ENCODE peak calls at places on chromosomes 2 and 18, in four cellular contexts. R is K562, L is H1, Y is HCT116. Z is an unnamed sample.

GRCh38 chr2:168024459-168024858 is 222.9 kb downstream of the STK39 start:
- DNase-seq in L (no peak), R (no peak), Y (no peak), Z (no peak)

GRCh38 chr2:119174216-119174992 is 15.9 kb upstream of the C1QL2 start:
- DNase-seq in Y (peak; percentile 41), R (peak; percentile 76), L (peak; percentile 91), Z (peak; percentile 37)

GRCh38 chr2:73593676-73594075 is 48.5 kb downstream of the NAT8 start:
- DNase-seq in R (no peak), L (no peak), Y (no peak), Z (no peak)

GRCh38 chr2:170610615-170611014 is 104.5 kb upstream of the SP5 start:
- DNase-seq in Y (no peak), L (no peak), R (no peak), Z (no peak)

GRCh38 chr2:10901565-10901964 is 10.2 kb upstream of the KCNF1 start:
- DNase-seq in L (no peak), R (no peak), Y (no peak), Z (no peak)

GRCh38 chr2:158773121-158773520 is 22.0 kb upstream of the DAPL1 start:
- DNase-seq in L (no peak), Y (no peak), R (no peak), Z (no peak)

GRCh38 chr2:44937688-44938240 is 3.7 kb upstream of the SIX3 start:
- DNase-seq in L (peak; percentile 82), Y (peak; percentile 57), R (peak; percentile 38), Z (no peak)

GRCh38 chr2:37526323-37526722 is 145.1 kb downstream of the CDC42EP3 start:
- DNase-seq in Y (no peak), R (peak; percentile 38), L (no peak), Z (no peak)

GRCh38 chr18:60693426-60693825 is 320.9 kb upstream of the MC4R start:
- DNase-seq in R (no peak), L (no peak), Y (no peak), Z (no peak)

GRCh38 chr2:12081481-12082210 is 335.2 kb downstream of the LPIN1 start:
- DNase-seq in L (no peak), R (no peak), Y (no peak), Z (no peak)

GRCh38 chr2:23533014-23533730 is 148.2 kb downstream of the KLHL29 start:
- DNase-seq in Y (no peak), L (peak; percentile 55), R (no peak), Z (no peak)

GRCh38 chr18:8771930-8772329 is 66.6 kb downstream of the MTCL1 start:
- DNase-seq in L (no peak), Y (no peak), R (no peak), Z (no peak)
- TF ChIP-seq CEBPB in L (no peak), Y (no peak), R (no peak), Z (no peak)

GRCh38 chr18:1487457-1487856 is 582.8 kb downstream of the ADCYAP1 start:
- DNase-seq in Y (no peak), R (no peak), L (no peak), Z (no peak)
- TF ChIP-seq SRF in Y (no peak), R (no peak), L (no peak), Z (no peak)

DNA sequence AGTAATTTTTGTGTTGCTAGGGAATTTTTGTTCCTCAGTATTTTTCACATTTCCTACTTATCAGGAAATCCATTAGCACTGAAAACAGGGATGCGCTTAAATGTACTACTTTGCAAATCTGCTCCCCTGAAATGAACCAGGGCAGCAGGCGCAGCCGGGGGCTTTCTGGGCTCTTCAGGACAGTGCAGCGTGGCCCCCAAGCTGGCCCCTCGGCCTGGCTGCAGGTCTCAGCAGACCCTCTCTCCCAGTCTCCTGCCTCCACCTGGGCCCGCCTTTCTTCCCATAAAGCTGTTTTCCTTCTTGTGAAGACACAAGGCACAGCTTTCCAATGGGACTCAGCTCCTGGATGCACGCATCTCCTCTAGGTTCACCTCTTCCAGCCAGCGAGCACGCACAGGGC is 35.3 kb downstream of the EIPR1 start:
- DNase-seq in L (no peak), Y (no peak), R (no peak), Z (no peak)
- TF ChIP-seq RAD21 in L (no peak), Y (no peak), R (no peak), Z (no peak)

GRCh38 chr2:232683368-232683767 is 13.8 kb upstream of the GIGYF2 start:
- DNase-seq in R (no peak), L (no peak), Y (no peak), Z (no peak)

GRCh38 chr2:232688201-232688600 is 8.9 kb upstream of the GIGYF2 start:
- DNase-seq in L (no peak), Y (no peak), R (no peak), Z (no peak)

GRCh38 chr2:232687382-232688160 is 9.6 kb upstream of the GIGYF2 start:
- DNase-seq in Y (no peak), R (no peak), L (no peak), Z (no peak)

GRCh38 chr2:232693344-232693743 is 3.8 kb upstream of the GIGYF2 start:
- DNase-seq in L (no peak), R (no peak), Y (no peak), Z (no peak)

GRCh38 chr2:232689152-232689910 is 7.8 kb upstream of the GIGYF2 start:
- DNase-seq in L (no peak), Y (no peak), R (no peak), Z (no peak)
- TF ChIP-seq CEBPB in L (no peak), Y (no peak), R (no peak), Z (no peak)

GRCh38 chr18:54100920-54101319 is 123.5 kb downstream of the MBD2 start:
- DNase-seq in Y (no peak), R (no peak), L (no peak), Z (no peak)
- TF ChIP-seq SRF in Y (no peak), R (no peak), L (no peak), Z (no peak)

DNA sequence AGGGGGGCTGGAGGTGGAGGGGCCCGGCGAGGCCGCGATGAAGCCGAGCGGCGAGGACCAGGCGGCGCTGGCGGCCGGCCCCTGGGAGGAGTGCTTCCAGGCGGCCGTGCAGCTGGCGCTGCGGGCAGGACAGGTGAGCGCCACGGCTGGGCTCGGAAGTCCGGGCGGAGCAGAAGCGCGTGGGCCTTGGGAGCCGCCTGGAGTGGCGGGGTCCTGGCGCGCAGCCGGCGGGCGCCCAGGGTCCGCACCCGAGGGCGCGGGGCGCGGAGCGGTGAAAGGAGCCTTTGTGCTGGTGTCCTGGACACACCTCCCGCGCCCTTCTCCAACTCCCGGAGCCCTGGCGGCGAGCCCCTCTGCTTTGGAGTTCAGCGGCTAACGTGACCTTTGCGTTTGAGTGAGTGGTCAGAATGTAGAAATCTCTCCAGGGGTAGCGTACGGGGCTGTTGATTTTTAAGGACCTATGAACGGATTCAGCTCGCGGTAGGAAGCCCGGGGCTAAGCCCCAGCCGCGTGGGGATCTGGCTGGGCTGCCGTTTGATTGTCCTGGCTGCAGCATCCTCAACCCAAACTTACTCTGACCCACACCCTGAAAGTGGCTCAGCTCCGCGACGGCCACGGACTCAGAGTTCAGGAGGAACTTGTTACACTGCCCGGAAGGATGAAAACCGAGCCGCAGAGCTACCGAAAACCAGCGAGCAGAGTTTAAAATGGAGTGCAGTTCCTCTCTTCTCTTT is 493 bp downstream of the IMPA2 start:
- DNase-seq in R (no peak), Y (no peak), L (peak; percentile 62), Z (peak; percentile 92)
- TF ChIP-seq RAD21 in R (no peak), Y (no peak), L (no peak), Z (peak; percentile 72)

GRCh38 chr2:219473511-219473910 is 25.2 kb upstream of the GMPPA start:
- DNase-seq in Y (no peak), L (no peak), R (no peak), Z (no peak)
- TF ChIP-seq CEBPB in Y (no peak), L (no peak), R (no peak), Z (no peak)

DNA sequence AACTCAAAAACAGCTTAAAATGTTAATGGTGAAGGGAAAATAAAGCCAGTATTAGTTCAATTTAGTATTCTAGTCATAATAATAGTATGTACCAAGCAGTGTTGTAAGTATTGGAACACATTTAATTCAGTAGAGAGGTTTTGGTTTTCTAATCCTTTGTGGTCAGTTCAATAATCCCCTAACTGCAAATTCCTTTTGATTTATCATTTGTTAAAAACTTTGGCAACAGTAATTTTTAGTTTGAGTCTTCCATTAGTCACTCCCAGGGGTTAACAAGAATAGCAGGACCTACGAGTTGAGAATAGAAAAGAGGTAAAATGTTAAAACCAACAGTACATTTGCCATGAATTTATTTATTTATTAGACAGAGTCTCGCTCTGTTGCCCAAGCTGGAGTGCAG is 10.7 kb downstream of the MRPL44 start:
- DNase-seq in L (no peak), Y (no peak), R (no peak), Z (no peak)
- TF ChIP-seq SRF in L (no peak), Y (no peak), R (no peak), Z (no peak)

Z was measured in HepG2.